ENCODE peak calls at places on chromosomes 16 and 17, in seven cellular contexts. R is neural progenitor cell, N is Calu3, D is lower lobe of right lung, C is A549, W is transverse colon, I is AG04449. M is an unnamed sample.

GRCh38 chr16:5030251-5030870 is 3.4 kb downstream of the NAGPA start:
- DNase-seq in N (no peak), D (peak; percentile 39), W (no peak), R (no peak), C (no peak), I (no peak), M (no peak)

GRCh38 chr17:67500677-67501300 is 123.7 kb downstream of the PITPNC1 start:
- DNase-seq in I (no peak), C (no peak), D (no peak), R (no peak), W (no peak), N (no peak), M (no peak)

GRCh38 chr16:67463059-67463458 is 17.9 kb downstream of the ATP6V0D1 start:
- DNase-seq in I (no peak), W (peak; percentile 83), D (no peak), N (no peak), C (no peak), R (no peak), M (no peak)

GRCh38 chr17:30130121-30130520 is 13.5 kb downstream of the NSRP1 start:
- DNase-seq in W (no peak), R (no peak), I (no peak), D (no peak), C (no peak), N (no peak), M (no peak)

GRCh38 chr16:87626905-87627304 is 24.6 kb downstream of the JPH3 start:
- DNase-seq in R (no peak), C (no peak), D (no peak), N (no peak), W (no peak), I (no peak), M (no peak)

GRCh38 chr16:88691129-88691813 is 5.0 kb upstream of the SNAI3 start:
- DNase-seq in R (no peak), C (no peak), I (no peak), D (peak; percentile 49), N (no peak), W (no peak), M (no peak)

GRCh38 chr17:79010304-79010646 is 711 bp upstream of the CANT1 start:
- DNase-seq in C (no peak), N (no peak), D (no peak), W (no peak), R (no peak), I (no peak), M (no peak)

GRCh38 chr17:77873518-77874302 is 84.8 kb upstream of the TNRC6C start:
- DNase-seq in W (no peak), N (no peak), C (no peak), R (no peak), I (no peak), D (peak; percentile 25), M (no peak)

GRCh38 chr17:27526603-27527002 is 70.4 kb downstream of the KSR1 start:
- DNase-seq in I (no peak), R (peak; percentile 44), D (peak; percentile 78), N (peak; percentile 35), W (peak; percentile 44), C (peak; percentile 52), M (no peak)

GRCh38 chr17:49035470-49036269 is 38.5 kb downstream of the IGF2BP1 start:
- DNase-seq in C (peak; percentile 67), W (peak; percentile 60), N (peak; percentile 90), D (peak; percentile 47), R (peak; percentile 85), I (no peak), M (peak; percentile 66)

DNA sequence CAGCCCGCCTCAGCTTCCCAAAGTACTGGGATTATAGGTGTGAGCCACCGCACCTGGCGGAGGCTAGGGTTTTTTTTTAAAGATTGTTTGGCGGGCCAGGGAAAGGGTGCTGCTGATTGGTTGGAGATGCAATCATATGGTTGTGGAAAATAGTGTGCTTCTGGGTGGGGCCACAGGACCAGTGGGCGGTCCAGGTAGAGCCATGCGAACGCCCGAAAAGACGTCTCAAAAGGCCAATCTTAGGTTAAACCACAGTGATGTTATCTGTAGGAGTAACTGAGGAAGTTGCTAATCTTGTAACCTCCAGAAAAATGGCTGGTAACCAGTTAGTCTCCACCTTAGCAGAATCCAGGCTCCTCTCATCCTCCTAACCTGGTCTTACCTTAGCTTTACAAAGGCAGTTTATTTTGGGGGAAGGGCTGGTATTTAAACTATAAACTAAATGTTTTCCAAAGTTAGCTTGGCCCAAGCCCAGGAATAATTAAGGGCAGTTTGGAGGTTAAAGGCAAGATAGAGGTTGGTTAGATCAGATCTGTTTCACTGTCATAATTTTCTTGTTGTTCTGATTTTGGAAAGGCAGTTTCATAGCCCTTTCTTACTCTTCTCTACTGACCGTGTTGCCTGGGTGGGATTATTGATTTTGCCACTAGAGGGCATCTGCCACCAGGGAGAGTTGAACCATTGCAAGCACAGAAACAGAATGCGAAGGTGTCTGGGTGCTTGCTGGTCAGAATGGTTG is 111.0 kb downstream of the PLCG2 start:
- DNase-seq in W (peak; percentile 54), N (peak; percentile 86), R (peak; percentile 69), C (peak; percentile 71), I (peak; percentile 4), D (no peak), M (peak; percentile 63)
- TF ChIP-seq CTCF in W (peak; percentile 68), N (peak; percentile 65), R (peak; percentile 92), C (peak; percentile 84), I (peak; percentile 83), D (peak; percentile 89), M (peak; percentile 73)

GRCh38 chr17:3048727-3049471 is 14.5 kb downstream of the OR1D5 start:
- DNase-seq in W (peak; percentile 96), R (peak; percentile 98), C (peak; percentile 99), N (peak; percentile 95), I (peak; percentile 61), D (peak; percentile 97), M (peak; percentile 93)
- TF ChIP-seq CTCF in W (peak; percentile 83), R (peak; percentile 86), C (peak; percentile 95), N (peak; percentile 41), I (peak; percentile 69), D (peak; percentile 76), M (no peak)

DNA sequence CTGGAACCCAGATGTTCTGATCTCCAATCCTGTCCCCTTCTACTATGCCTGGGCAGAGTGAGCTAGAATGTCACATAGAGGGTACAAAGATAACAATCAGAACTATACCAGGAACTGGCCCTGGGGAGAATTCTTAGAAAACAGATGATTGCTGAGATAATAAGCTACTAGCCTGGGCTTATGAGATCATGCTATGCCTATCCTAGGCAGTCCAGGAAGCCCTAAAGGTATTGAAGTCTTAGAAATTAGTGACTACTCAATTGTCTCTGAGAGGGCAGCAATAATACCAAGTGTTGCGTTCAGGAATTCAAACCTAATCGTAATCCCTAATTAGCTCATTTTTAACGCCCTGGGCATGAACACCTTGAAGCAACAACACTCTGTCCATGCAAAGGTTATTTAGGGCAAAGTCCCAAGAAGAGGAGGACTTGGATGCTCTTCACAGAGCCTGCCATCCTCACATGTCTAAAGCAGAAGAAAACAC is 77.1 kb downstream of the MMD start:
- DNase-seq in W (no peak), C (no peak), R (no peak), I (no peak), N (no peak), D (no peak), M (no peak)
- TF ChIP-seq CTCF in W (no peak), C (no peak), R (no peak), I (no peak), N (no peak), D (no peak), M (no peak)

DNA sequence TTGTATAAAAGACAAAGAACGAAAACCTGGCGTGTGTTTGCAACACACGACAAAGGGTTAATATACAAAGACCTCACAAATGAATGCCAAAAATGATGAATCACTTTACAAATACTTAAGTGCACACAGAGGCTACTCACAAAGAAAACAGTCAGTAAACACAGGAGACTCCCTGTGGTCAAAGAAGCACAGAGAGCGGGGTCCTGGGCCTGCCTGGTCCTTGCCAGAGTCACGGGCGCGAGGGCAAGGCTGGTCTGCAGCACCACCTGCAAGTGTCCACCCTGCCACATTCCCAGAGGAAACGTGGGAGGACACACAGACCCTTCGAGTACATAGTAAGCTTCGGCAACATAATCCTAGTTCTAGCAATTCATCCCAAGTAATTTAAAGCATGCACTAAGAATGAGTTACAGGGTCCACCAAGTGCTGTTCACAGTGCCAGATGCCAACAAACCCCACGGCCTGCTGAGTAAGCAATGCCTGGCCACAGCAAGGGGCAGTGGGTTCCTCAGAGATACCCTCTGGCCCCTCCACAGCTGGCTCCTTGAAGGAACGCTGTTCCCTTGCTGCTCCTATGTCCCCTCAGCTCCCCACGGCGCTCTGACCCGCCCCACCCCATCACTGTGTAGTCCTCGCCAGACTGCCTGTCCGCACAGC is 24.6 kb upstream of the FAAP100 start:
- DNase-seq in I (no peak), W (no peak), C (peak; percentile 89), R (no peak), D (no peak), N (peak; percentile 60), M (no peak)
- TF ChIP-seq CTCF in I (peak; percentile 12), W (no peak), C (peak; percentile 13), R (no peak), D (no peak), N (no peak), M (no peak)